ENCODE peak calls at places on chromosomes 16 and 17, in six cellular contexts. One of them, this sample, is unnamed.

GRCh38 chr17:282000-282911 is 70.4 kb downstream of the RPH3AL start:
- DNase-seq in uterus: peak
- DNase-seq in transverse colon: no peak
- DNase-seq in body of pancreas: peak
- DNase-seq in suprapubic skin: no peak
- DNase-seq in prostate gland: no peak
- DNase-seq in this sample: no peak

GRCh38 chr16:81335669-81336068 is 20.9 kb downstream of the GAN start:
- DNase-seq in uterus: no peak
- DNase-seq in suprapubic skin: no peak
- DNase-seq in transverse colon: no peak
- DNase-seq in prostate gland: no peak
- DNase-seq in body of pancreas: no peak
- DNase-seq in this sample: no peak

GRCh38 chr17:49996495-49997255 is 1.7 kb upstream of the DLX3 start:
- DNase-seq in suprapubic skin: no peak
- DNase-seq in uterus: no peak
- DNase-seq in transverse colon: peak
- DNase-seq in prostate gland: peak
- DNase-seq in body of pancreas: peak
- DNase-seq in this sample: peak

GRCh38 chr16:69325784-69326171 is 4.6 kb downstream of the PDF start:
- DNase-seq in prostate gland: no peak
- DNase-seq in uterus: no peak
- DNase-seq in transverse colon: no peak
- DNase-seq in suprapubic skin: no peak
- DNase-seq in body of pancreas: no peak
- DNase-seq in this sample: no peak

GRCh38 chr17:63772801-63773271 is 561 bp downstream of the CCDC47 start:
- DNase-seq in prostate gland: peak
- DNase-seq in uterus: no peak
- DNase-seq in suprapubic skin: no peak
- DNase-seq in transverse colon: peak
- DNase-seq in body of pancreas: no peak
- DNase-seq in this sample: no peak

GRCh38 chr17:35286120-35286781 is 43.4 kb downstream of the SLFN5 start:
- DNase-seq in body of pancreas: no peak
- DNase-seq in suprapubic skin: no peak
- DNase-seq in uterus: no peak
- DNase-seq in transverse colon: no peak
- DNase-seq in prostate gland: no peak
- DNase-seq in this sample: no peak

GRCh38 chr16:68564367-68564985 is 25.4 kb downstream of the ZFP90 start:
- DNase-seq in transverse colon: no peak
- DNase-seq in body of pancreas: no peak
- DNase-seq in suprapubic skin: no peak
- DNase-seq in prostate gland: no peak
- DNase-seq in uterus: no peak
- DNase-seq in this sample: no peak

GRCh38 chr17:63768433-63768832 is 5.0 kb downstream of the CCDC47 start:
- DNase-seq in suprapubic skin: no peak
- DNase-seq in prostate gland: no peak
- DNase-seq in uterus: no peak
- DNase-seq in transverse colon: no peak
- DNase-seq in body of pancreas: no peak
- DNase-seq in this sample: no peak

GRCh38 chr17:77810536-77810935 is 148.0 kb upstream of the TNRC6C start:
- DNase-seq in transverse colon: peak
- DNase-seq in body of pancreas: no peak
- DNase-seq in uterus: peak
- DNase-seq in suprapubic skin: peak
- DNase-seq in prostate gland: no peak
- DNase-seq in this sample: peak

GRCh38 chr16:35596467-35596866 is 2137.1 kb downstream of the TP53TG3F start:
- DNase-seq in suprapubic skin: no peak
- DNase-seq in body of pancreas: no peak
- DNase-seq in transverse colon: no peak
- DNase-seq in uterus: no peak
- DNase-seq in prostate gland: no peak
- DNase-seq in this sample: no peak

GRCh38 chr17:45722161-45722560 is 62.0 kb upstream of the CRHR1 start:
- DNase-seq in uterus: no peak
- DNase-seq in suprapubic skin: no peak
- DNase-seq in prostate gland: no peak
- DNase-seq in transverse colon: no peak
- DNase-seq in body of pancreas: no peak
- DNase-seq in this sample: peak

GRCh38 chr17:69448431-69449102 is 34.1 kb downstream of the MAP2K6 start:
- DNase-seq in body of pancreas: peak
- DNase-seq in suprapubic skin: no peak
- DNase-seq in prostate gland: no peak
- DNase-seq in uterus: no peak
- DNase-seq in transverse colon: peak
- DNase-seq in this sample: peak

GRCh38 chr16:46853713-46854443 is 22.9 kb upstream of the C16orf87 start:
- DNase-seq in suprapubic skin: peak
- DNase-seq in uterus: peak
- DNase-seq in body of pancreas: peak
- DNase-seq in prostate gland: peak
- DNase-seq in transverse colon: peak
- DNase-seq in this sample: peak

GRCh38 chr16:85136213-85136704 is 24.0 kb upstream of the CIBAR2 start:
- DNase-seq in suprapubic skin: no peak
- DNase-seq in uterus: no peak
- DNase-seq in body of pancreas: no peak
- DNase-seq in transverse colon: peak
- DNase-seq in prostate gland: no peak
- DNase-seq in this sample: no peak

GRCh38 chr17:31842416-31843381 is 16.3 kb downstream of the COPRS start:
- DNase-seq in body of pancreas: peak
- DNase-seq in suprapubic skin: peak
- DNase-seq in transverse colon: peak
- DNase-seq in uterus: peak
- DNase-seq in prostate gland: peak
- DNase-seq in this sample: peak

GRCh38 chr17:19766421-19767270 is 18.5 kb upstream of the ALDH3A1 start:
- DNase-seq in suprapubic skin: peak
- DNase-seq in uterus: peak
- DNase-seq in body of pancreas: peak
- DNase-seq in prostate gland: peak
- DNase-seq in transverse colon: peak
- DNase-seq in this sample: peak

GRCh38 chr17:6507535-6507934 is 48.8 kb downstream of the PITPNM3 start:
- DNase-seq in body of pancreas: no peak
- DNase-seq in transverse colon: peak
- DNase-seq in uterus: peak
- DNase-seq in suprapubic skin: no peak
- DNase-seq in prostate gland: no peak
- DNase-seq in this sample: no peak

GRCh38 chr16:58222532-58223316 is 24.8 kb upstream of the CSNK2A2 start:
- DNase-seq in suprapubic skin: no peak
- DNase-seq in transverse colon: no peak
- DNase-seq in prostate gland: no peak
- DNase-seq in uterus: no peak
- DNase-seq in body of pancreas: no peak
- DNase-seq in this sample: no peak

GRCh38 chr17:73474370-73474988 is 162.7 kb upstream of the CDC42EP4 start:
- DNase-seq in transverse colon: peak
- DNase-seq in suprapubic skin: no peak
- DNase-seq in prostate gland: peak
- DNase-seq in body of pancreas: peak
- DNase-seq in uterus: peak
- DNase-seq in this sample: peak

GRCh38 chr16:2174396-2175131 is 19.0 kb downstream of the TRAF7 start:
- DNase-seq in uterus: no peak
- DNase-seq in transverse colon: no peak
- DNase-seq in prostate gland: no peak
- DNase-seq in suprapubic skin: no peak
- DNase-seq in body of pancreas: no peak
- DNase-seq in this sample: no peak

GRCh38 chr17:7885357-7886226 is 3.0 kb upstream of the CHD3 start:
- DNase-seq in prostate gland: peak
- DNase-seq in suprapubic skin: peak
- DNase-seq in uterus: peak
- DNase-seq in body of pancreas: peak
- DNase-seq in transverse colon: peak
- DNase-seq in this sample: peak

GRCh38 chr16:974606-975312 is 4.0 kb upstream of the LMF1 start:
- DNase-seq in uterus: no peak
- DNase-seq in transverse colon: no peak
- DNase-seq in body of pancreas: peak
- DNase-seq in prostate gland: no peak
- DNase-seq in suprapubic skin: peak
- DNase-seq in this sample: peak

GRCh38 chr17:57671546-57672204 is 73.4 kb downstream of the CCDC182 start:
- DNase-seq in suprapubic skin: peak
- DNase-seq in transverse colon: peak
- DNase-seq in prostate gland: peak
- DNase-seq in body of pancreas: peak
- DNase-seq in uterus: peak
- DNase-seq in this sample: peak

GRCh38 chr16:58421529-58421928 is 29.3 kb downstream of the GINS3 start:
- DNase-seq in uterus: no peak
- DNase-seq in suprapubic skin: no peak
- DNase-seq in transverse colon: no peak
- DNase-seq in prostate gland: no peak
- DNase-seq in body of pancreas: no peak
- DNase-seq in this sample: peak

GRCh38 chr17:18191071-18191667 is 7.5 kb downstream of the ALKBH5 start:
- DNase-seq in prostate gland: no peak
- DNase-seq in suprapubic skin: no peak
- DNase-seq in uterus: peak
- DNase-seq in transverse colon: no peak
- DNase-seq in body of pancreas: peak
- DNase-seq in this sample: peak

GRCh38 chr16:83253526-83253925 is 554.3 kb upstream of the HSBP1 start:
- DNase-seq in suprapubic skin: no peak
- DNase-seq in body of pancreas: no peak
- DNase-seq in uterus: no peak
- DNase-seq in transverse colon: no peak
- DNase-seq in prostate gland: no peak
- DNase-seq in this sample: no peak

GRCh38 chr16:9061358-9061813 is 30.1 kb upstream of the HAPSTR1 start:
- DNase-seq in suprapubic skin: no peak
- DNase-seq in transverse colon: peak
- DNase-seq in body of pancreas: no peak
- DNase-seq in uterus: peak
- DNase-seq in prostate gland: no peak
- DNase-seq in this sample: no peak

GRCh38 chr16:57106767-57107166 is 14.4 kb downstream of the CPNE2 start:
- DNase-seq in prostate gland: no peak
- DNase-seq in uterus: peak
- DNase-seq in suprapubic skin: no peak
- DNase-seq in transverse colon: no peak
- DNase-seq in body of pancreas: peak
- DNase-seq in this sample: no peak
- H3K27ac ChIP-seq in prostate gland: no peak
- H3K27ac ChIP-seq in uterus: no peak
- H3K27ac ChIP-seq in suprapubic skin: no peak
- H3K27ac ChIP-seq in transverse colon: no peak
- H3K27ac ChIP-seq in body of pancreas: no peak
- H3K27ac ChIP-seq in this sample: no peak

DNA sequence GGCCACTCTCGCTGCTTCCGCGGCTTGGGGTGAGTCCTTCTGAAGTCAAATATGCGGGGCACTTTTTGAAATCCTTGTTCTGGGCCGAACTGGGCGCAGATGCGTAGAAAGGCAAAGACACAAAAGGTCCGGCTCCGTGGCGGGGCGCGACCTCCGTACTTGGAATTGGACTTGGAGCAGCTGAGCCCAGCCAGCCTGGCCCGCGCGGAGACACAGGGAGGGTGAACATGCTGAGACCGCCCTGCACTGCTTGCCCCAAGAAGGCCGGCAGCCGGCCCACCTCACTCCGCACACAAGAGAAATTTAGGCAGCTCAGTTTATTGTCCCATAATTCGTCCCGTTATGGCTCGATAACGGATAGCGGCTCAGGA is 72.2 kb downstream of the CES1 start:
- DNase-seq in uterus: no peak
- DNase-seq in suprapubic skin: no peak
- DNase-seq in body of pancreas: no peak
- DNase-seq in prostate gland: no peak
- DNase-seq in transverse colon: no peak
- DNase-seq in this sample: no peak
- H3K4me3 ChIP-seq in uterus: no peak
- H3K4me3 ChIP-seq in suprapubic skin: no peak
- H3K4me3 ChIP-seq in body of pancreas: no peak
- H3K4me3 ChIP-seq in prostate gland: no peak
- H3K4me3 ChIP-seq in transverse colon: peak
- H3K4me3 ChIP-seq in this sample: no peak

DNA sequence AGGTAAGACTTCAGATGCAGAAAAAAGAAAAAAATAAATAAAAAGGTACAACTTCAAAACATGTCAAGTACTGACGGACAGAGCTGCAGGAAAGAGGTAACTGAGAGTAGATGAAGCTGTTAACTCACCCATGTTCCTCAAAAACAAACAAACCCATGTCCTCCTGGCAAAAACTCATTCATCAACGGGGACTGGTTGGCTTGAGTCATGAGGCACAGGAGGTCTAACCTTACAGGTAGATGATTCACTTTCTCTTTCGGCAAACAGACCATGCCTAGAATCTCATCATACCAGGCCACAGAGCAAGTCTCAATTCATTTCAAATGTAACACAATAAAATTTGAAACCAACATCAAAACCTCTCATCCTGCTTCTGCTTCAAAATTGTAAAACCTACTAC is 12.3 kb upstream of the FASN start:
- DNase-seq in uterus: no peak
- DNase-seq in suprapubic skin: no peak
- DNase-seq in body of pancreas: no peak
- DNase-seq in transverse colon: no peak
- DNase-seq in prostate gland: peak
- DNase-seq in this sample: peak
- TF ChIP-seq POLR2A in uterus: no peak
- TF ChIP-seq POLR2A in suprapubic skin: no peak
- TF ChIP-seq POLR2A in body of pancreas: no peak
- TF ChIP-seq POLR2A in transverse colon: no peak
- TF ChIP-seq POLR2A in prostate gland: peak
- TF ChIP-seq POLR2A in this sample: no peak

GRCh38 chr16:31200821-31201510 is 1.6 kb downstream of the PYCARD start:
- DNase-seq in body of pancreas: no peak
- DNase-seq in prostate gland: no peak
- DNase-seq in suprapubic skin: no peak
- DNase-seq in transverse colon: no peak
- DNase-seq in uterus: no peak
- DNase-seq in this sample: no peak

GRCh38 chr16:31201511-31202401 is 804 bp downstream of the PYCARD start:
- DNase-seq in suprapubic skin: peak
- DNase-seq in body of pancreas: peak
- DNase-seq in prostate gland: no peak
- DNase-seq in transverse colon: peak
- DNase-seq in uterus: no peak
- DNase-seq in this sample: no peak

GRCh38 chr16:31204871-31205666 is 2.5 kb upstream of the PYCARD start:
- DNase-seq in transverse colon: no peak
- DNase-seq in prostate gland: no peak
- DNase-seq in body of pancreas: no peak
- DNase-seq in uterus: no peak
- DNase-seq in suprapubic skin: no peak
- DNase-seq in this sample: no peak

GRCh38 chr16:31199430-31200041 is 3.0 kb downstream of the PYCARD start:
- DNase-seq in uterus: no peak
- DNase-seq in transverse colon: no peak
- DNase-seq in suprapubic skin: no peak
- DNase-seq in body of pancreas: no peak
- DNase-seq in prostate gland: no peak
- DNase-seq in this sample: no peak

GRCh38 chr16:31202402-31203385 is at the start of gene PYCARD:
- DNase-seq in uterus: peak
- DNase-seq in transverse colon: peak
- DNase-seq in prostate gland: peak
- DNase-seq in suprapubic skin: peak
- DNase-seq in body of pancreas: peak
- DNase-seq in this sample: peak
- H3K27ac ChIP-seq in uterus: peak
- H3K27ac ChIP-seq in transverse colon: peak
- H3K27ac ChIP-seq in prostate gland: peak
- H3K27ac ChIP-seq in suprapubic skin: peak
- H3K27ac ChIP-seq in body of pancreas: peak
- H3K27ac ChIP-seq in this sample: no peak